ENCODE peak calls at places on chromosomes 6 and 20, in five cellular contexts. One of them, this sample, is unnamed.

GRCh38 chr6:170058878-170059485 is 231.9 kb downstream of the DLL1 start:
- DNase-seq in H9: no peak
- DNase-seq in H1: no peak
- DNase-seq in neuronal stem cell: no peak
- DNase-seq in mesenchymal stem cell: no peak
- DNase-seq in this sample: no peak

GRCh38 chr20:34473262-34473883 is 42.8 kb upstream of the DYNLRB1 start:
- DNase-seq in H9: peak; percentile 56
- DNase-seq in H1: peak; percentile 17
- DNase-seq in mesenchymal stem cell: peak; percentile 38
- DNase-seq in neuronal stem cell: peak; percentile 27
- DNase-seq in this sample: peak; percentile 34

GRCh38 chr6:4719491-4719890 is 56.7 kb upstream of the CDYL start:
- DNase-seq in H1: no peak
- DNase-seq in mesenchymal stem cell: no peak
- DNase-seq in neuronal stem cell: no peak
- DNase-seq in H9: no peak
- DNase-seq in this sample: no peak

GRCh38 chr6:167103041-167103816 is 19.7 kb upstream of the CCR6 start:
- DNase-seq in H1: no peak
- DNase-seq in neuronal stem cell: no peak
- DNase-seq in mesenchymal stem cell: no peak
- DNase-seq in H9: no peak
- DNase-seq in this sample: no peak

GRCh38 chr20:44089987-44090674 is 96.9 kb downstream of the JPH2 start:
- DNase-seq in mesenchymal stem cell: peak; percentile 73
- DNase-seq in H9: no peak
- DNase-seq in neuronal stem cell: no peak
- DNase-seq in H1: no peak
- DNase-seq in this sample: peak; percentile 25

GRCh38 chr20:63471719-63472158 is 716 bp downstream of the KCNQ2 start:
- DNase-seq in neuronal stem cell: no peak
- DNase-seq in H1: no peak
- DNase-seq in mesenchymal stem cell: no peak
- DNase-seq in H9: no peak
- DNase-seq in this sample: no peak

GRCh38 chr6:13194852-13195251 is 133.5 kb downstream of the TBC1D7 start:
- DNase-seq in H1: peak; percentile 29
- DNase-seq in mesenchymal stem cell: peak; percentile 66
- DNase-seq in neuronal stem cell: no peak
- DNase-seq in H9: peak; percentile 54
- DNase-seq in this sample: peak; percentile 46

GRCh38 chr20:33875055-33875454 is 63.9 kb downstream of the CHMP4B start:
- DNase-seq in neuronal stem cell: no peak
- DNase-seq in H1: no peak
- DNase-seq in H9: no peak
- DNase-seq in mesenchymal stem cell: no peak
- DNase-seq in this sample: no peak

GRCh38 chr20:1328680-1329330 is at the start of gene SDCBP2:
- DNase-seq in neuronal stem cell: no peak
- DNase-seq in H1: no peak
- DNase-seq in H9: peak; percentile 18
- DNase-seq in mesenchymal stem cell: no peak
- DNase-seq in this sample: no peak

GRCh38 chr6:43187821-43188220 is 5.8 kb downstream of the CUL9 start:
- DNase-seq in neuronal stem cell: no peak
- DNase-seq in mesenchymal stem cell: no peak
- DNase-seq in H9: no peak
- DNase-seq in H1: no peak
- DNase-seq in this sample: no peak

GRCh38 chr6:156873654-156874380 is 96.6 kb downstream of the ARID1B start:
- DNase-seq in H1: no peak
- DNase-seq in neuronal stem cell: no peak
- DNase-seq in H9: no peak
- DNase-seq in mesenchymal stem cell: no peak
- DNase-seq in this sample: no peak

GRCh38 chr6:147166360-147166944 is 37.8 kb upstream of the STXBP5 start:
- DNase-seq in H9: no peak
- DNase-seq in H1: no peak
- DNase-seq in neuronal stem cell: no peak
- DNase-seq in mesenchymal stem cell: peak; percentile 30
- DNase-seq in this sample: no peak

GRCh38 chr20:56676679-56677078 is 47.6 kb downstream of the TFAP2C start:
- DNase-seq in mesenchymal stem cell: no peak
- DNase-seq in neuronal stem cell: no peak
- DNase-seq in H1: no peak
- DNase-seq in H9: no peak
- DNase-seq in this sample: no peak

GRCh38 chr20:60212695-60213094 is 254.5 kb downstream of the CDH26 start:
- DNase-seq in H9: no peak
- DNase-seq in mesenchymal stem cell: no peak
- DNase-seq in neuronal stem cell: no peak
- DNase-seq in H1: no peak
- DNase-seq in this sample: no peak

GRCh38 chr6:106315765-106316375 is 9.7 kb downstream of the ATG5 start:
- DNase-seq in mesenchymal stem cell: no peak
- DNase-seq in H1: no peak
- DNase-seq in H9: no peak
- DNase-seq in neuronal stem cell: no peak
- DNase-seq in this sample: no peak

GRCh38 chr6:42315991-42316378 is 98.3 kb upstream of the MRPS10 start:
- DNase-seq in H1: peak; percentile 34
- DNase-seq in mesenchymal stem cell: peak; percentile 96
- DNase-seq in H9: peak; percentile 71
- DNase-seq in neuronal stem cell: no peak
- DNase-seq in this sample: peak; percentile 81

GRCh38 chr6:148868314-148868713 is 121.5 kb downstream of the UST start:
- DNase-seq in neuronal stem cell: no peak
- DNase-seq in mesenchymal stem cell: peak; percentile 63
- DNase-seq in H1: no peak
- DNase-seq in H9: no peak
- DNase-seq in this sample: peak; percentile 19

GRCh38 chr20:50118203-50118602 is 5.3 kb upstream of the UBE2V1 start:
- DNase-seq in H1: no peak
- DNase-seq in H9: no peak
- DNase-seq in neuronal stem cell: no peak
- DNase-seq in mesenchymal stem cell: no peak
- DNase-seq in this sample: no peak

GRCh38 chr20:24738981-24739633 is 210.0 kb upstream of the CST7 start:
- DNase-seq in mesenchymal stem cell: no peak
- DNase-seq in H9: no peak
- DNase-seq in H1: no peak
- DNase-seq in neuronal stem cell: no peak
- DNase-seq in this sample: no peak

GRCh38 chr20:723756-724155 is 44.5 kb downstream of the SLC52A3 start:
- DNase-seq in neuronal stem cell: no peak
- DNase-seq in H9: peak; percentile 58
- DNase-seq in H1: no peak
- DNase-seq in mesenchymal stem cell: no peak
- DNase-seq in this sample: no peak

GRCh38 chr20:47727170-47727880 is 58.0 kb downstream of the SULF2 start:
- DNase-seq in H1: no peak
- DNase-seq in mesenchymal stem cell: no peak
- DNase-seq in H9: no peak
- DNase-seq in neuronal stem cell: no peak
- DNase-seq in this sample: peak; percentile 41

GRCh38 chr6:148342146-148343027 is at the start of gene SASH1:
- DNase-seq in H9: peak; percentile 92
- DNase-seq in H1: peak; percentile 85
- DNase-seq in mesenchymal stem cell: peak; percentile 95
- DNase-seq in neuronal stem cell: peak; percentile 94
- DNase-seq in this sample: peak; percentile 94

GRCh38 chr20:51725584-51726176 is 42.5 kb downstream of the ATP9A start:
- DNase-seq in H9: no peak
- DNase-seq in mesenchymal stem cell: no peak
- DNase-seq in neuronal stem cell: no peak
- DNase-seq in H1: no peak
- DNase-seq in this sample: peak; percentile 92

GRCh38 chr6:55182016-55182650 is 7.8 kb downstream of the HCRTR2 start:
- DNase-seq in neuronal stem cell: no peak
- DNase-seq in mesenchymal stem cell: no peak
- DNase-seq in H9: no peak
- DNase-seq in H1: no peak
- DNase-seq in this sample: no peak

GRCh38 chr6:64591682-64592081 is 956.1 kb downstream of the PHF3 start:
- DNase-seq in H9: no peak
- DNase-seq in mesenchymal stem cell: no peak
- DNase-seq in neuronal stem cell: no peak
- DNase-seq in H1: no peak
- DNase-seq in this sample: no peak

GRCh38 chr6:16437984-16438383 is 199.6 kb downstream of the GMPR start:
- DNase-seq in mesenchymal stem cell: no peak
- DNase-seq in H9: no peak
- DNase-seq in neuronal stem cell: no peak
- DNase-seq in H1: no peak
- DNase-seq in this sample: no peak

GRCh38 chr6:159890802-159891201 is at the start of gene MAS1:
- DNase-seq in mesenchymal stem cell: no peak
- DNase-seq in neuronal stem cell: no peak
- DNase-seq in H9: no peak
- DNase-seq in H1: no peak
- DNase-seq in this sample: no peak

GRCh38 chr6:161186173-161186769 is 87.6 kb downstream of the AGPAT4 start:
- DNase-seq in H9: no peak
- DNase-seq in H1: no peak
- DNase-seq in mesenchymal stem cell: peak; percentile 48
- DNase-seq in neuronal stem cell: no peak
- DNase-seq in this sample: no peak

GRCh38 chr20:35604444-35604750 is 11.2 kb upstream of the SPAG4 start:
- DNase-seq in H1: no peak
- DNase-seq in H9: peak; percentile 83
- DNase-seq in neuronal stem cell: no peak
- DNase-seq in mesenchymal stem cell: peak; percentile 22
- DNase-seq in this sample: no peak

GRCh38 chr6:105560611-105561066 is 157.8 kb upstream of the PREP start:
- DNase-seq in mesenchymal stem cell: peak; percentile 62
- DNase-seq in neuronal stem cell: no peak
- DNase-seq in H1: no peak
- DNase-seq in H9: no peak
- DNase-seq in this sample: no peak

DNA sequence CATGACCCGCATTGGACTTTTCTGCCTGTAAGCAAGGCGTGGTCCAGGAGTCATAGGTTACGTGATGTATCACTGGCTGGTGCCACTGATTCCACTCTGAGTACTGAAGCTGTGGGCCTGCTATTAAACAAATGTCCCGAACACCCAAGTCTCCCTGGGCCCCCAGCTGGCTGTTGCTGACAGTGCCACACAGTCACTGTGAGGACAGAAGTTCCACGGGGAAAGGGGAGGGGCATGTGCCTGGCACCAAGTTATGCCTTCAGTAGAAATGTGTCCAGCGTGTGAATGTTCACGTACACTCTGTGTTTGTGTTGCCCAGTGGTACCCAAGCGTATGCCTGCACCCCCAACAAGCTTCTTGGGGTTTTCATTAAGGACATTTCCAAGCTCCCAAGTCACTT is 171.4 kb upstream of the QKI start:
- DNase-seq in H1: no peak
- DNase-seq in mesenchymal stem cell: no peak
- DNase-seq in neuronal stem cell: no peak
- DNase-seq in H9: no peak
- DNase-seq in this sample: no peak
- H2BK12ac ChIP-seq in H1: no peak overlapping the region
- H2BK12ac ChIP-seq in mesenchymal stem cell: no peak overlapping the region
- H2BK12ac ChIP-seq in neuronal stem cell: no peak overlapping the region
- H2BK12ac ChIP-seq in H9: no peak overlapping the region
- H2BK12ac ChIP-seq in this sample: no peak overlapping the region

GRCh38 chr20:46307999-46308257 is 370 bp downstream of the CDH22 start:
- DNase-seq in H9: no peak
- DNase-seq in neuronal stem cell: no peak
- DNase-seq in mesenchymal stem cell: no peak
- DNase-seq in H1: no peak
- DNase-seq in this sample: no peak
- H2AFZ ChIP-seq in H9: no peak overlapping the region
- H2AFZ ChIP-seq in neuronal stem cell: peak overlapping the region; percentile 95
- H2AFZ ChIP-seq in mesenchymal stem cell: no peak overlapping the region
- H2AFZ ChIP-seq in H1: no peak overlapping the region
- H2AFZ ChIP-seq in this sample: no peak overlapping the region

GRCh38 chr20:58913079-58913478 is 60.6 kb downstream of the GNAS start:
- DNase-seq in H9: no peak
- DNase-seq in mesenchymal stem cell: no peak
- DNase-seq in H1: no peak
- DNase-seq in neuronal stem cell: no peak
- DNase-seq in this sample: no peak

GRCh38 chr20:58911309-58911708 is 58.8 kb downstream of the GNAS start:
- DNase-seq in H9: no peak
- DNase-seq in neuronal stem cell: no peak
- DNase-seq in H1: no peak
- DNase-seq in mesenchymal stem cell: no peak
- DNase-seq in this sample: no peak

GRCh38 chr20:58909585-58909984 is 57.1 kb downstream of the GNAS start:
- DNase-seq in H9: no peak
- DNase-seq in mesenchymal stem cell: no peak
- DNase-seq in neuronal stem cell: no peak
- DNase-seq in H1: no peak
- DNase-seq in this sample: no peak

GRCh38 chr20:58910473-58910872 is 58.0 kb downstream of the GNAS start:
- DNase-seq in H1: no peak
- DNase-seq in mesenchymal stem cell: no peak
- DNase-seq in neuronal stem cell: no peak
- DNase-seq in H9: no peak
- DNase-seq in this sample: no peak

DNA sequence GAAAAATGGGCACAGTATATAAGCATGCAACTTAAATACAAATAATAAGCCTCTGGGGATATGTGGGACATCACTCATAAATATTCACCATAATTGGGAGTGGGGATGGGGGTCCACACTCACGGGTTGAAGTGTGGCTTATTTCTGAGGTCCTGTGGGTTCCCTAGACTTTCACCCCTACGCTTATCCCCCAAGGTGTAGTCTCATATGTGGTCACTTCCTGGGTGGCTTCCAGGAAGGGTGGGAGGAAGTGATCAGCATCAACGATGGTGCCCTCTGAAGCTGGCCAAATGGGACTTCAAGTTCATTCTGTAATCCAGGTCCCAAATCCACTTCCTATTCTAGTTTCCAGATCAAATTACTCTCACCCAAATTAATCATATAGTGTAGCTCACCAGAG is 59.5 kb downstream of the GNAS start:
- DNase-seq in neuronal stem cell: no peak
- DNase-seq in H9: no peak
- DNase-seq in mesenchymal stem cell: no peak
- DNase-seq in H1: no peak
- DNase-seq in this sample: no peak
- H3K4me2 ChIP-seq in neuronal stem cell: no peak overlapping the region
- H3K4me2 ChIP-seq in H9: no peak overlapping the region
- H3K4me2 ChIP-seq in mesenchymal stem cell: no peak overlapping the region
- H3K4me2 ChIP-seq in H1: no peak overlapping the region
- H3K4me2 ChIP-seq in this sample: no peak overlapping the region

DNA sequence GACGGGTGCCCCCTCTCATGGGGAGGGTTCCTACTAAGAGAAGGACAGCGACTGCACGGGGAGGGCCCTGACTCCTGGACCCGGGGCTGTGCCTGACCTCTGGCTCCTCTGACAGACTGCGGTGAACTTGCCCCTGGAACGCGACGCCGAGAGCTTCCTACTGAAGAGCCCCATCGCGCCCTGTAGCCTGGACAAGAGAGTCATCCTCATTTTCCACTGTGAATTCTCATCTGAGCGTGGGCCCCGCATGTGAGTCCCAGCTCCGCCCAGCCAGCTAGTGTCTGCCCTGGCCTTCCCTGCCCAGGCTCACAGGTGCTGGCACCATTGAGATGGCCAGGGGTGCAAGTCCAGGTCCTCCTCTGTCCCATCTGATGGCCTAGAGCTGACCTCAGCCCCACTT is 7.2 kb downstream of the CDC25B start:
- DNase-seq in mesenchymal stem cell: no peak
- DNase-seq in H9: no peak
- DNase-seq in neuronal stem cell: no peak
- DNase-seq in H1: no peak
- DNase-seq in this sample: no peak
- H2BK12ac ChIP-seq in mesenchymal stem cell: no peak overlapping the region
- H2BK12ac ChIP-seq in H9: no peak overlapping the region
- H2BK12ac ChIP-seq in neuronal stem cell: no peak overlapping the region
- H2BK12ac ChIP-seq in H1: no peak overlapping the region
- H2BK12ac ChIP-seq in this sample: no peak overlapping the region

This sample was measured in trophoblast cell.